ENCODE peak calls at places on chromosomes 6 and 20, in nine cellular contexts. V, R, L, B, I, D, J, M and P are unnamed samples.

GRCh38 chr20:34010405-34010895 is 16.7 kb downstream of the RALY start:
- DNase-seq in L (no peak), R (no peak), M (no peak), V (no peak), J (no peak), I (no peak), D (no peak), B (no peak), P (no peak)

GRCh38 chr6:56938634-56939294 is 16.1 kb upstream of the BEND6 start:
- DNase-seq in M (no peak), J (peak), D (peak), R (peak), I (no peak), L (peak), B (peak), V (no peak), P (peak)

GRCh38 chr20:40956503-40956902 is 72.1 kb upstream of the TOP1 start:
- DNase-seq in D (no peak), J (no peak), B (no peak), L (no peak), I (no peak), R (no peak), M (no peak), V (peak), P (no peak)

GRCh38 chr6:2916354-2916925 is 13.3 kb upstream of the SERPINB9 start:
- DNase-seq in R (no peak), D (no peak), V (peak), I (no peak), B (no peak), L (no peak), M (no peak), J (no peak), P (no peak)

GRCh38 chr6:154298297-154298696 is 58.3 kb downstream of the IPCEF1 start:
- DNase-seq in J (peak), R (no peak), B (no peak), L (peak), D (no peak), M (no peak), I (no peak), V (no peak), P (no peak)

GRCh38 chr20:47809561-47809960 is 24.3 kb upstream of the SULF2 start:
- DNase-seq in V (no peak), B (no peak), D (no peak), L (no peak), J (no peak), M (no peak), R (no peak), I (no peak), P (no peak)

GRCh38 chr6:33799714-33800113 is 4.1 kb downstream of the MLN start:
- DNase-seq in D (no peak), B (no peak), M (no peak), R (no peak), I (no peak), V (no peak), J (no peak), L (no peak), P (no peak)

GRCh38 chr20:51366155-51366886 is 176.2 kb downstream of the NFATC2 start:
- DNase-seq in L (peak), B (peak), M (peak), J (peak), V (peak), R (peak), I (peak), D (peak), P (no peak)

GRCh38 chr20:62887147-62887859 is 25.7 kb upstream of the TCFL5 start:
- DNase-seq in L (peak), D (no peak), J (peak), B (peak), R (no peak), M (no peak), V (peak), I (peak), P (no peak)

GRCh38 chr6:125066140-125066539 is 87.4 kb upstream of the TPD52L1 start:
- DNase-seq in M (no peak), J (no peak), D (no peak), V (no peak), B (no peak), R (no peak), L (no peak), I (no peak), P (no peak)

GRCh38 chr20:18050628-18051027 is 7.1 kb downstream of the OVOL2 start:
- DNase-seq in R (no peak), J (no peak), D (no peak), I (no peak), B (no peak), V (no peak), M (no peak), L (no peak), P (no peak)

GRCh38 chr6:46850781-46851180 is 57.6 kb downstream of the MEP1A start:
- DNase-seq in B (no peak), V (no peak), R (no peak), D (no peak), J (no peak), I (no peak), M (no peak), L (peak), P (no peak)

GRCh38 chr6:13764996-13765395 is 49.4 kb downstream of the MCUR1 start:
- DNase-seq in D (no peak), M (no peak), B (no peak), I (no peak), V (no peak), L (no peak), J (no peak), R (no peak), P (no peak)

GRCh38 chr6:53623497-53623896 is 42.1 kb downstream of the KLHL31 start:
- DNase-seq in I (no peak), R (no peak), V (no peak), D (no peak), J (peak), M (no peak), L (no peak), B (no peak), P (no peak)

GRCh38 chr6:46024122-46024769 is 8.6 kb upstream of the CLIC5 start:
- DNase-seq in R (no peak), L (no peak), V (no peak), I (no peak), D (no peak), M (peak), B (no peak), J (no peak), P (no peak)

GRCh38 chr20:59082077-59082740 is 39.6 kb upstream of the PRELID3B start:
- DNase-seq in R (peak), B (peak), M (peak), J (peak), D (no peak), V (no peak), L (no peak), I (no peak), P (peak)

GRCh38 chr20:1321654-1321939 is 7.3 kb downstream of the SDCBP2 start:
- DNase-seq in D (no peak), V (no peak), L (no peak), J (no peak), I (no peak), R (no peak), M (no peak), B (no peak), P (no peak)

GRCh38 chr6:170208651-170209353 is 82.1 kb downstream of the DLL1 start:
- DNase-seq in L (no peak), V (peak), I (no peak), B (no peak), M (no peak), R (no peak), D (no peak), J (no peak), P (no peak)

GRCh38 chr6:78810698-78811097 is 56.7 kb upstream of the IRAK1BP1 start:
- DNase-seq in M (no peak), I (no peak), D (no peak), J (peak), L (no peak), R (no peak), V (no peak), B (no peak), P (no peak)

GRCh38 chr6:119142051-119142450 is 63.6 kb upstream of the FAM184A start:
- DNase-seq in B (no peak), D (no peak), M (no peak), I (no peak), L (no peak), R (no peak), V (no peak), J (no peak), P (no peak)

GRCh38 chr6:159014406-159014805 is 14.4 kb upstream of the RSPH3 start:
- DNase-seq in R (no peak), D (no peak), I (no peak), M (no peak), B (no peak), J (no peak), L (no peak), V (no peak), P (no peak)

GRCh38 chr20:51641866-51642265 is 99.3 kb upstream of the NFATC2 start:
- DNase-seq in B (no peak), L (no peak), M (no peak), V (no peak), J (no peak), D (no peak), I (no peak), R (no peak), P (no peak)

GRCh38 chr20:64051532-64052325 is 2.3 kb upstream of the SOX18 start:
- DNase-seq in I (peak), L (peak), R (no peak), J (no peak), D (no peak), V (no peak), B (no peak), M (no peak), P (no peak)
- TF ChIP-seq POLR2A in I (no peak), L (no peak), R (no peak), J (no peak), D (no peak), V (no peak), B (no peak), M (no peak), P (no peak)

GRCh38 chr6:51214442-51214841 is 395.8 kb downstream of the TFAP2B start:
- DNase-seq in V (no peak), D (no peak), M (no peak), L (no peak), B (no peak), I (no peak), J (no peak), R (no peak), P (no peak)
- TF ChIP-seq POLR2A in V (no peak), D (no peak), M (no peak), L (no peak), B (no peak), I (no peak), J (no peak), R (no peak), P (no peak)

GRCh38 chr6:31544676-31545075 is 1.7 kb downstream of the ATP6V1G2 start:
- DNase-seq in B (no peak), L (no peak), D (no peak), M (no peak), I (no peak), V (no peak), R (no peak), J (no peak), P (no peak)

GRCh38 chr6:31543639-31544038 is 1.8 kb upstream of the DDX39B start:
- DNase-seq in R (no peak), J (no peak), L (no peak), M (no peak), V (no peak), D (no peak), B (no peak), I (no peak), P (no peak)

GRCh38 chr6:31540640-31541039 is 1.2 kb downstream of the DDX39B start:
- DNase-seq in B (no peak), D (no peak), R (no peak), L (no peak), M (no peak), V (no peak), J (no peak), I (no peak), P (no peak)

GRCh38 chr6:31541059-31541657 is 645 bp downstream of the DDX39B start:
- DNase-seq in R (no peak), V (no peak), D (peak), M (peak), L (no peak), B (no peak), J (peak), I (peak), P (peak)

GRCh38 chr6:31541658-31542521 is at the start of gene DDX39B:
- DNase-seq in L (peak), M (peak), J (peak), I (peak), V (peak), D (peak), R (peak), B (peak), P (peak)
- TF ChIP-seq POLR2A in L (peak), M (peak), J (peak), I (peak), V (no peak), D (peak), R (peak), B (peak), P (peak)

DNA sequence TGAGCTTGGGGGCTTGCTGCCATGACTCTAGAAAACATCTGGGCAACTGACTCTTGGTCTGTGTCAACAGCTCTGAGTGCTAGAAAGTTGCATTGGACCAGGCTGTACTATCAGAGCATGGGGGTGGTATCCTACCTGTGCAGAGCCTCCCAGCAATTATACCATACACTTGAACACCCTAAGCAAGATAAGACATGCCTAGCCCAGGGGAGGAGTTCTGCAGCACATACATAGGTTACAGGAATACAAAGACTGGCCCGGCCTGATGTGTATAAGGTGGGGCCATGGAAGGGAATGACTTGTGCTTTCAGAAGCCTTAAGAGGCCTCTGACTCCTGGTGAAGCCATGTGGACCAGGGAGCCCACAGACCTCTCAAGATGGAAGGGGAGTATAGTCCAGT is 11.4 kb upstream of the MOCS1 start:
- DNase-seq in B (no peak), J (no peak), L (no peak), M (no peak), D (no peak), V (no peak), R (no peak), I (no peak), P (no peak)
- TF ChIP-seq POLR2A in B (no peak), J (no peak), L (no peak), M (no peak), D (no peak), V (no peak), R (no peak), I (no peak), P (no peak)